ENCODE peak calls at places on chromosomes 13 and 19, in four cellular contexts. W, J, U and T are unnamed samples.

GRCh38 chr19:4829001-4829712 is 2.4 kb downstream of the TICAM1 start:
- DNase-seq in J (no peak), U (no peak), W (no peak), T (no peak)

GRCh38 chr13:97588993-97589392 is 155.0 kb downstream of the RAP2A start:
- DNase-seq in U (no peak), W (no peak), J (no peak), T (no peak)

GRCh38 chr13:97944396-97945029 is 9.0 kb upstream of the IPO5 start:
- DNase-seq in U (no peak), J (no peak), W (no peak), T (no peak)

GRCh38 chr13:41691276-41691675 is 233.9 kb downstream of the RGCC start:
- DNase-seq in U (no peak), J (no peak), W (no peak), T (no peak)

GRCh38 chr19:38769635-38770211 is 3.6 kb downstream of the LGALS7 start:
- DNase-seq in U (peak; percentile 94), W (peak; percentile 70), J (peak; percentile 84), T (peak; percentile 44)

GRCh38 chr19:46470376-46470775 is 987 bp downstream of the PNMA8A start:
- DNase-seq in U (no peak), W (no peak), J (no peak), T (no peak)

GRCh38 chr19:52635786-52636570 is 2.2 kb downstream of the ZNF83 start:
- DNase-seq in U (no peak), W (no peak), J (no peak), T (no peak)

GRCh38 chr19:4567584-4568071 is 8.1 kb upstream of the SEMA6B start:
- DNase-seq in U (peak; percentile 70), W (peak; percentile 71), J (no peak), T (peak; percentile 72)

GRCh38 chr13:81957121-81957520 is 1616.2 kb upstream of the SPRY2 start:
- DNase-seq in J (no peak), W (peak; percentile 15), U (no peak), T (no peak)

GRCh38 chr19:37594982-37595382 is 306 bp downstream of the ZNF540 start:
- DNase-seq in J (peak; percentile 72), W (no peak), U (peak; percentile 76), T (no peak)

GRCh38 chr13:46126552-46127171 is 21.8 kb upstream of the CPB2 start:
- DNase-seq in J (peak; percentile 46), W (peak; percentile 84), U (peak; percentile 56), T (peak; percentile 83)

GRCh38 chr13:41502676-41503075 is 45.3 kb downstream of the RGCC start:
- DNase-seq in U (no peak), W (no peak), J (no peak), T (no peak)

GRCh38 chr13:82698383-82698782 is 1183.9 kb downstream of the SLITRK1 start:
- DNase-seq in U (no peak), W (no peak), J (no peak), T (no peak)

GRCh38 chr13:73740681-73741080 is 393.5 kb downstream of the KLF12 start:
- DNase-seq in J (no peak), W (no peak), U (no peak), T (no peak)

GRCh38 chr19:1266116-1266817 is 2.9 kb upstream of the CIRBP start:
- DNase-seq in W (peak; percentile 95), U (peak; percentile 91), J (no peak), T (peak; percentile 96)

GRCh38 chr19:49333426-49334288 is 1.5 kb upstream of the CD37 start:
- DNase-seq in U (no peak), W (no peak), J (peak; percentile 15), T (peak; percentile 26)

GRCh38 chr19:18287836-18288772 is 6.7 kb upstream of the JUND start:
- DNase-seq in J (no peak), U (peak; percentile 16), W (peak; percentile 89), T (no peak)

GRCh38 chr13:110471833-110472162 is 89.7 kb downstream of the RAB20 start:
- DNase-seq in W (no peak), J (peak; percentile 25), U (peak; percentile 75), T (no peak)

GRCh38 chr19:46990998-46991676 is 28.5 kb upstream of the NPAS1 start:
- DNase-seq in U (peak; percentile 88), W (peak; percentile 93), J (peak; percentile 78), T (peak; percentile 86)

GRCh38 chr19:2482354-2483038 is 6.6 kb downstream of the GADD45B start:
- DNase-seq in U (no peak), J (no peak), W (no peak), T (no peak)

GRCh38 chr19:3511506-3512251 is 5.6 kb downstream of the FZR1 start:
- DNase-seq in W (no peak), U (no peak), J (no peak), T (no peak)

GRCh38 chr13:34070006-34070405 is 252.1 kb downstream of the RFC3 start:
- DNase-seq in J (no peak), U (no peak), W (no peak), T (no peak)

GRCh38 chr19:1910169-1910568 is 5.0 kb downstream of the ADAT3 start:
- DNase-seq in J (no peak), U (no peak), W (no peak), T (no peak)

GRCh38 chr13:35789335-35790166 is 313.1 kb upstream of the MAB21L1 start:
- DNase-seq in J (no peak), W (peak; percentile 77), U (no peak), T (no peak)

GRCh38 chr19:48121909-48122371 is 11.3 kb upstream of the PLA2G4C start:
- DNase-seq in W (no peak), J (peak; percentile 64), U (no peak), T (no peak)

GRCh38 chr19:27891411-27891810 is 1321.5 kb downstream of the UQCRFS1 start:
- DNase-seq in J (no peak), U (no peak), W (no peak), T (no peak)

GRCh38 chr13:45704211-45704739 is 2.2 kb downstream of the CBY2 start:
- DNase-seq in U (no peak), W (no peak), J (no peak), T (no peak)

GRCh38 chr19:782195-783043 is 14.8 kb upstream of the PTBP1 start:
- DNase-seq in W (peak; percentile 83), U (no peak), J (no peak), T (peak; percentile 87)

GRCh38 chr19:41000310-41000737 is 9.2 kb downstream of the CYP2B6 start:
- DNase-seq in W (no peak), U (no peak), J (no peak), T (no peak)

DNA sequence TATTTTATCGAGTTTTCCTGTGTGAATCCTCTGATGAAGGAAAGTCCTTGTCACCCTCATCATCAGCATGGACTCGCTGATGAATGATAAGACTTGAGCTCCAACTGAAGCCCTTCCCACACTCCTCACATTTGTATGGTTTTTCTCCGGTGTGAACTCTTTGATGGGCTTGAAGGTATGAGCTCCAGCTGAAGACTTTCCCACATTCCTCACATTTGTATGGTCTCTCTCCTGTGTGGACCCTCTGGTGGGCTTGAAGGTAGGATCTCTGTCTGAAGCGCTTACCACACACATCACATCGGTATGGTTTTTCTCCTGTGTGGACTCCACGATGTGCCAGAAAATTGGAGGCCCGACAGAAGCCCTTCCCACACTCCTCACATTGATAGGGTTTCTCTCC is 21.7 kb downstream of the ZNF45 start:
- DNase-seq in J (no peak), W (no peak), U (no peak), T (no peak)
- H3K9me3 ChIP-seq in J (peaks cover 95% of the 10 kb centered on the region), W (peaks cover 43% of the 10 kb centered on the region), U (peaks cover 4% of the 10 kb centered on the region), T (peaks cover 30% of the 10 kb centered on the region)

GRCh38 chr13:25777509-25777908 is 274.3 kb downstream of the SHISA2 start:
- DNase-seq in J (no peak), W (no peak), U (no peak), T (no peak)

GRCh38 chr13:25778808-25779207 is 273.0 kb downstream of the SHISA2 start:
- DNase-seq in J (no peak), W (no peak), U (no peak), T (no peak)

GRCh38 chr13:25776722-25777121 is 275.1 kb downstream of the SHISA2 start:
- DNase-seq in U (no peak), J (no peak), W (no peak), T (no peak)

GRCh38 chr13:25775986-25776385 is 275.8 kb downstream of the SHISA2 start:
- DNase-seq in W (peak; percentile 60), J (no peak), U (no peak), T (no peak)

DNA sequence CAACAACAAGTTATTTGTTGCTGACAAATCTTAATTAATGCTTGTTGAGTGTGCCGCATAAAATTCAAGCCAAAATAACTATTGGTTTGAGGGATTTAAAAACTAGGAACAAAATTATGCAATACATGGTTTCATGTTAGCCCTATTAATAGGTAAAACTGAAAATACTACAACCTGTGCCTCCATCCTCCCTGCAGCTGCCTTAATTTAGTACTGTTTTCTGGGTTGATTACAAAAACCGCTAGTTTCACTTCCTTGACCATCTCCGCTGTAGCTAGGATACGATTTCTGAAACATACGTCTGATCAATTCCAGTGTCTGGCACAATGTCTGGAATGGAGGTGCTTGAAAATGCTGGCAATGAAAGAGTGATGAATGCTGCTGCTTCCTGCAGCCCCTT is 273.5 kb downstream of the SHISA2 start:
- DNase-seq in W (no peak), U (no peak), J (no peak), T (no peak)
- H3K4me3 ChIP-seq in W (no peak overlapping the region), U (no peak overlapping the region), J (no peak overlapping the region), T (no peak overlapping the region)

GRCh38 chr19:35331551-35332214 is 2.7 kb downstream of the CD22 start:
- DNase-seq in J (no peak), W (no peak), U (no peak), T (no peak)

GRCh38 chr19:35330475-35330874 is 1.5 kb downstream of the CD22 start:
- DNase-seq in W (no peak), J (no peak), U (no peak), T (no peak)

GRCh38 chr19:35328851-35329285 is at the start of gene CD22:
- DNase-seq in W (no peak), J (no peak), U (no peak), T (no peak)

GRCh38 chr19:35329323-35329722 is 336 bp downstream of the CD22 start:
- DNase-seq in J (no peak), U (no peak), W (no peak), T (no peak)

DNA sequence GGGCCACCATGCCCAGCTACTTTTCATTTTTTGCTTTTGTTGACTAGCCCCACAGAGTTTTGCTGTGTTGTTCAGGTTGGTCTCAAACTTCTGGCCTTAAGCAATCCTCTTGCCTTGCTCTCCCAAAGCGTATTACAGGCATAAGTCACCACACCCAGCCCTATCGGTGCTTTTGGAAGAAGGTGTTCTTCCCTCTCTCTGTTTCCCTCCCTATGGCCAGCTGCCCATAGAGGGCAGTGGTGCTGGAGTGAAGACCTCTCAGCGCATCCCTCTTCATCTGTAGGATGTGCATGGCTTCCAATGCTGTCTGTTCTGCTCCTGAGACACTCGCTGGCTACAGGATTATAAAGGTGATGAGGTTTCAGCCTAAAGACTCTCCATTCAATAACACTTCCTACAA is 1.3 kb upstream of the CD22 start:
- DNase-seq in W (peak; percentile 42), U (no peak), J (no peak), T (peak; percentile 38)
- H3K9me3 ChIP-seq in W (no peaks in the 10 kb centered on the region), U (no peaks in the 10 kb centered on the region), J (no peaks in the 10 kb centered on the region), T (no peaks in the 10 kb centered on the region)

DNA sequence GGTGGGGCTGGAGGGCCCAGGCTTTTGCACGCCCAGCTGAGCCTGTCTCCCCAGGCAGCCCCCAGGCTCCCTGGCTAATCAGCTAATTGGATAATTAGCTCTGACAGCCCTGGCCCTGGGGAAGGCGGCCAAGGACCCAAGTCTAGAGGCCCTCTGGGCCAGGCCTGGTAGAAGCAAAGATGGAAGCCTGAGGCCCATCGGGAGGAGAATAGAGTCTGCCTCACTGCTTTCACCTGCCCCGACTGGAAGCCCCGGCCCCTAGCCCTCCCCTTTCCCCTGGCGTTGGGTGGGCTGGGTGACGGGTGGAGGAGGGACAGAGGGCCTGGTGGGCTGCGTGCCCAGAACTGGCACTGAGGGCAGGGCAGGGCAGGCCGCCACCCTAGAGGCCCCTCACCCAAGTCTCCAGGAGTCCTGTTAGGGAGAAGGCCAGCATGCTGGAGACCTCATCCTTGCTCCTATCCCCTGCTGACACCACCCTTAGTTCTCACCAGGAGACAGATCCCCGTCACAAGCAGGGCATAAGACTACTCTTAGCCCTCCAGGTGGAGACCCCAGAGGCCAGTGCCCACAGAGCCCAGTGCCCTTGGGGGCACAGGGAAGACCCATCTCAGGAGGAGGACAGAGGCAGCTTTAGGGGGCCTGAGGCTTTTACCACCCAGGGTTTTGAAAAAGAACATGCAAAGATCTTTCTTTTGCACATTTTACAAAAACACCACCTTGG is 12.0 kb downstream of the LYL1 start:
- DNase-seq in J (no peak), U (no peak), W (no peak), T (no peak)
- H3K4me3 ChIP-seq in J (no peak overlapping the region), U (no peak overlapping the region), W (no peak overlapping the region), T (no peak overlapping the region)